ENCODE peak calls at places on chromosomes 11 and 22, in nine cellular contexts. One of them, this sample, is unnamed.
A peak's percentile ranks its signal among the peaks of the same experiment; 100 is the strongest.

GRCh38 chr11:11989774-11990744 is 18.4 kb downstream of the DKK3 start:
- DNase-seq in tibial nerve: no peak
- DNase-seq in SK-N-SH: no peak
- DNase-seq in A549: no peak
- DNase-seq in stomach: no peak
- DNase-seq in sigmoid colon: peak; percentile 53
- DNase-seq in ovary: no peak
- DNase-seq in HepG2: no peak
- DNase-seq in transverse colon: no peak
- DNase-seq in this sample: no peak

GRCh38 chr22:30325065-30325720 is 1.5 kb downstream of the TBC1D10A start:
- DNase-seq in tibial nerve: peak; percentile 65
- DNase-seq in SK-N-SH: no peak
- DNase-seq in A549: peak; percentile 54
- DNase-seq in stomach: peak; percentile 48
- DNase-seq in sigmoid colon: peak; percentile 83
- DNase-seq in ovary: peak; percentile 56
- DNase-seq in HepG2: no peak
- DNase-seq in transverse colon: peak; percentile 73
- DNase-seq in this sample: no peak

GRCh38 chr11:82733444-82734119 is at the start of gene FAM181B:
- DNase-seq in tibial nerve: peak; percentile 31
- DNase-seq in SK-N-SH: peak; percentile 89
- DNase-seq in A549: peak; percentile 32
- DNase-seq in stomach: peak; percentile 38
- DNase-seq in sigmoid colon: peak; percentile 72
- DNase-seq in ovary: peak; percentile 68
- DNase-seq in HepG2: no peak
- DNase-seq in transverse colon: peak; percentile 38
- DNase-seq in this sample: no peak

GRCh38 chr22:48147831-48148230 is 1385.4 kb downstream of the TBC1D22A start:
- DNase-seq in tibial nerve: no peak
- DNase-seq in SK-N-SH: no peak
- DNase-seq in A549: no peak
- DNase-seq in stomach: no peak
- DNase-seq in sigmoid colon: no peak
- DNase-seq in ovary: no peak
- DNase-seq in HepG2: no peak
- DNase-seq in transverse colon: no peak
- DNase-seq in this sample: no peak

GRCh38 chr11:16604784-16605439 is 133.5 kb upstream of the C11orf58 start:
- DNase-seq in tibial nerve: peak; percentile 30
- DNase-seq in SK-N-SH: peak; percentile 84
- DNase-seq in A549: no peak
- DNase-seq in stomach: peak; percentile 54
- DNase-seq in sigmoid colon: peak; percentile 64
- DNase-seq in ovary: peak; percentile 52
- DNase-seq in HepG2: no peak
- DNase-seq in transverse colon: peak; percentile 59
- DNase-seq in this sample: no peak

GRCh38 chr22:27876684-27877083 is 42.4 kb downstream of the PITPNB start:
- DNase-seq in tibial nerve: no peak
- DNase-seq in SK-N-SH: no peak
- DNase-seq in A549: no peak
- DNase-seq in stomach: no peak
- DNase-seq in sigmoid colon: no peak
- DNase-seq in ovary: no peak
- DNase-seq in HepG2: no peak
- DNase-seq in transverse colon: no peak
- DNase-seq in this sample: no peak

GRCh38 chr11:67306769-67307544 is 3.6 kb downstream of the SSH3 start:
- DNase-seq in tibial nerve: no peak
- DNase-seq in SK-N-SH: no peak
- DNase-seq in A549: no peak
- DNase-seq in stomach: peak; percentile 20
- DNase-seq in sigmoid colon: peak; percentile 61
- DNase-seq in ovary: no peak
- DNase-seq in HepG2: no peak
- DNase-seq in transverse colon: peak; percentile 5
- DNase-seq in this sample: no peak

GRCh38 chr11:113674397-113674685 is 31.8 kb downstream of the TMPRSS5 start:
- DNase-seq in tibial nerve: no peak
- DNase-seq in SK-N-SH: no peak
- DNase-seq in A549: no peak
- DNase-seq in stomach: no peak
- DNase-seq in sigmoid colon: no peak
- DNase-seq in ovary: no peak
- DNase-seq in HepG2: no peak
- DNase-seq in transverse colon: no peak
- DNase-seq in this sample: no peak

GRCh38 chr11:70323811-70324210 is 53.3 kb downstream of the PPFIA1 start:
- DNase-seq in tibial nerve: no peak
- DNase-seq in SK-N-SH: no peak
- DNase-seq in A549: no peak
- DNase-seq in stomach: no peak
- DNase-seq in sigmoid colon: no peak
- DNase-seq in ovary: no peak
- DNase-seq in HepG2: no peak
- DNase-seq in transverse colon: no peak
- DNase-seq in this sample: no peak
- TF ChIP-seq EP300 in tibial nerve: peak; percentile 25
- TF ChIP-seq EP300 in SK-N-SH: no peak
- TF ChIP-seq EP300 in A549: no peak
- TF ChIP-seq EP300 in stomach: no peak
- TF ChIP-seq EP300 in sigmoid colon: no peak
- TF ChIP-seq EP300 in ovary: no peak
- TF ChIP-seq EP300 in HepG2: no peak
- TF ChIP-seq EP300 in transverse colon: no peak
- TF ChIP-seq EP300 in this sample: no peak

DNA sequence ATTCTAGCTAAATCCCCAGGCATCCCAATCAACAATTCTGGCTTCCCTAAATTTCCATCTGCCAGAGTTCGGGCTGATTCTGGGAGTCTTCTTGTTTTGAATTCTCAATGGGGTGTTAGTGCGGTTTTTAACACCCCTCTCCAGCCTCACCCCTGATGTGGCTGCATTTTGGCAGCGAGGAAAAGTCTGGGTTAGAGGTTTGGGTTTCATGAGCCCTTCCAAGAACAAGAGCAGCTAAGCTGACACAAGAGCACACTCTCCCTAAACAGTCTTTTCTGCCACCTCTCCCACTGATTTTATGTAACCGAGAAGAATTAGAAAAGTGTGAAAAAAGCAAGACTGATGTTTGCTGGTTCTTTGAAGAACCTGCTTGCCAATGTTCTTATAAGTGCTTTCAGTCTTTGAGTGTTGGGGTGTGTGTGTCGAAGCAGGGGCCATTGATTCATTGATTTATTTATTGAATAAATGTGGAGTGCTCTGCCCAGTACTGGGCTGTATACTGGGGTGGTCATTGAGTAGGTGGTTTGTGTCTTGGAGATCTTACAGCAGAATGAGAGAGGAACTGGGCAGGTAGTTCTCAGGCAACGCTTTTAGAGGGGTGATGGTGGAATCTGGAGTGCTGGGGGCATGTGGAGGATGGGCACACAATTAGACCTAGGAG is 101.5 kb downstream of the TRAF6 start:
- DNase-seq in tibial nerve: no peak
- DNase-seq in SK-N-SH: no peak
- DNase-seq in A549: no peak
- DNase-seq in stomach: no peak
- DNase-seq in sigmoid colon: no peak
- DNase-seq in ovary: peak; percentile 57
- DNase-seq in HepG2: no peak
- DNase-seq in transverse colon: no peak
- DNase-seq in this sample: no peak
- TF ChIP-seq EP300 in tibial nerve: no peak
- TF ChIP-seq EP300 in SK-N-SH: no peak
- TF ChIP-seq EP300 in A549: no peak
- TF ChIP-seq EP300 in stomach: no peak
- TF ChIP-seq EP300 in sigmoid colon: no peak
- TF ChIP-seq EP300 in ovary: no peak
- TF ChIP-seq EP300 in HepG2: no peak
- TF ChIP-seq EP300 in transverse colon: no peak
- TF ChIP-seq EP300 in this sample: no peak

GRCh38 chr11:47111318-47111804 is 65.3 kb downstream of the ARFGAP2 start:
- DNase-seq in tibial nerve: no peak
- DNase-seq in SK-N-SH: no peak
- DNase-seq in A549: no peak
- DNase-seq in stomach: no peak
- DNase-seq in sigmoid colon: no peak
- DNase-seq in ovary: no peak
- DNase-seq in HepG2: no peak
- DNase-seq in transverse colon: no peak
- DNase-seq in this sample: no peak
- TF ChIP-seq EP300 in tibial nerve: no peak
- TF ChIP-seq EP300 in SK-N-SH: no peak
- TF ChIP-seq EP300 in A549: no peak
- TF ChIP-seq EP300 in stomach: no peak
- TF ChIP-seq EP300 in sigmoid colon: no peak
- TF ChIP-seq EP300 in ovary: no peak
- TF ChIP-seq EP300 in HepG2: no peak
- TF ChIP-seq EP300 in transverse colon: no peak
- TF ChIP-seq EP300 in this sample: no peak

DNA sequence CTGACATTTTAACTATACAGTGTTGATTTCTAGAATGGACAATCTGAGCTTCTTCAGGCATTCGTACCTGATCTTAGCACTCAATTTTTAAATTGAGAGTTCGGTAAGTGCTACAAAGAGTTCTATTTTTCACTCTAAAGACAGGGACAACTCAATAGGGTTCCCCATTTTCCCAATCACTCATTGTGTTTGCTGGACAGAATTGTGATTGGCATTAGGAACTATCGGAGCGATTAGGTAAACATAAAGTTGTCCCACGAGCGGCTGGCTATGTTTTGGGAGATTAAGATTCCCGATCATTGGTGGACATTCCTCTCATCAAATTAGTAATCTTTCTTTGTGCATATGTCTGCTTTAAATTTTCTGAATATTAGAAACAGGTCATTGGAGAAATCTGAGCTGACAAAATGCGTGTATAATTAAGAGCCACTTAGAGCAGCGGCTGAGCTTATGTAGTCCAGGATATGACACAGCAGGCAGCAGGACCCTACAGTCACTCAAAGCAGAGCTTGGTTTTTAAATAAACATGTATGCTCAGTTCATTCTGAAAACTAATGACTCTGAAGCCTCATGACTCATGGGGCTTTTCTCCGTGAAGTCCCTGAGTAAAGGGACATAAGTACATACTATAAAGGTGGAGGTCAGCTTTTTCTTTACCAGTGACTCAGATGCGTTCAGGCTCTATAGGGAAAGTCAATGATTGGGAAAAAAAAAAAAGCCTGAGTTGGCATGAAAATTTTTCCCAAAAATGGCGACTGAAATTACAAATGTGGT is 109.4 kb downstream of the GRIA4 start:
- DNase-seq in tibial nerve: no peak
- DNase-seq in SK-N-SH: no peak
- DNase-seq in A549: peak; percentile 37
- DNase-seq in stomach: no peak
- DNase-seq in sigmoid colon: no peak
- DNase-seq in ovary: no peak
- DNase-seq in HepG2: peak; percentile 49
- DNase-seq in transverse colon: no peak
- DNase-seq in this sample: no peak
- TF ChIP-seq EP300 in tibial nerve: no peak
- TF ChIP-seq EP300 in SK-N-SH: no peak
- TF ChIP-seq EP300 in A549: no peak
- TF ChIP-seq EP300 in stomach: no peak
- TF ChIP-seq EP300 in sigmoid colon: no peak
- TF ChIP-seq EP300 in ovary: no peak
- TF ChIP-seq EP300 in HepG2: no peak
- TF ChIP-seq EP300 in transverse colon: no peak
- TF ChIP-seq EP300 in this sample: no peak

DNA sequence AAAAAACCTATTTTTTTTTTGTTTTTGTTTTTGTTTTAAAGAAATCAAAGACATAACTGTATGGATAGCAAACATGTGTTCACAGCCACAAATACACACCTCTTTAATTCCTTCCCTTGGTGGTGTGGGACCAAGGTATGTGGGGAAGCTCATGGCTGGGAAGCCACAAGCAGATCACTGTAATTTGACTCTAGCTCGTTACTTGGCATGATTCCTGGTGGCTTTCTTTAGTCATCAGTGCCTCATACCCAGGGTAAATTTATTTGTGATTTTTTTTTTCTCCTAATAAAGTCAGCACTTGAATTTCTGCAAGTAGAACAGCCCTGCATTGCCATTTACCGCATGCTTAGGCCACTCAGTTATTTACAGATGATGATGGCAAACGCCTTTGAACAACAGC is 687.3 kb downstream of the OPCML start:
- DNase-seq in tibial nerve: no peak
- DNase-seq in SK-N-SH: no peak
- DNase-seq in A549: no peak
- DNase-seq in stomach: no peak
- DNase-seq in sigmoid colon: no peak
- DNase-seq in ovary: no peak
- DNase-seq in HepG2: no peak
- DNase-seq in transverse colon: no peak
- DNase-seq in this sample: no peak
- TF ChIP-seq EP300 in tibial nerve: no peak
- TF ChIP-seq EP300 in SK-N-SH: no peak
- TF ChIP-seq EP300 in A549: no peak
- TF ChIP-seq EP300 in stomach: no peak
- TF ChIP-seq EP300 in sigmoid colon: no peak
- TF ChIP-seq EP300 in ovary: no peak
- TF ChIP-seq EP300 in HepG2: no peak
- TF ChIP-seq EP300 in transverse colon: no peak
- TF ChIP-seq EP300 in this sample: no peak

This sample was measured in esophagus muscularis mucosa.